ENCODE peak calls at places on chromosomes 6 and 20, in ten cellular contexts. B is stimulated activated CD4-positive, alpha-beta T cell treated with anti-CD3 and anti-CD28 coated beads, TNF-alpha, amount 100 ng/mL, for 4 hours; Y is brain microvascular endothelial cell; T is G401; P is activated CD8-positive, alpha-beta memory T cell treated with anti-CD3 and anti-CD28 coated beads, Interleukin-2, amount 50 U/mL, for 4 hours; C is WTC11; V is naive thymus-derived CD8-positive, alpha-beta T cell; Z is psoas muscle; E is stimulated activated naive CD8-positive, alpha-beta T cell treated with anti-CD3 and anti-CD28 coated beads, Interleukin-15, Interleukin-2, amounts not matched to agents 100 U/mL and 50 U/mL, for 24 hours; J is NCI-H1417. K is an unnamed sample.

GRCh38 chr6:528989-529388 is 127.9 kb downstream of the HUS1B start:
- DNase-seq in B (no peak), Y (no peak), T (no peak), P (no peak), C (no peak), V (no peak), Z (no peak), E (no peak), J (no peak), K (no peak)

GRCh38 chr6:122726649-122727048 is 52.9 kb upstream of the FABP7 start:
- DNase-seq in B (no peak), Y (peak; percentile 18), T (no peak), P (no peak), C (peak; percentile 18), V (no peak), Z (no peak), E (no peak), J (peak; percentile 53), K (no peak)

GRCh38 chr6:40097590-40097989 is 163.3 kb upstream of the MOCS1 start:
- DNase-seq in B (no peak), Y (no peak), T (no peak), P (no peak), C (no peak), V (no peak), Z (no peak), E (no peak), J (no peak), K (no peak)

GRCh38 chr6:30158475-30159025 is 2.5 kb downstream of the TRIM10 start:
- DNase-seq in B (no peak), Y (no peak), T (no peak), P (no peak), C (no peak), V (no peak), Z (no peak), E (no peak), J (no peak), K (no peak)

GRCh38 chr6:150940951-150941350 is 75.4 kb downstream of the MTHFD1L start:
- DNase-seq in B (no peak), Y (peak; percentile 53), T (no peak), P (no peak), C (no peak), V (no peak), Z (no peak), E (no peak), J (no peak), K (no peak)

GRCh38 chr6:149325648-149326236 is 8.2 kb downstream of the TAB2 start:
- DNase-seq in B (no peak), Y (no peak), T (no peak), P (no peak), C (no peak), V (no peak), Z (no peak), E (no peak), J (no peak), K (no peak)

GRCh38 chr6:3749991-3750323 is 1.6 kb downstream of the PXDC1 start:
- DNase-seq in B (no peak), Y (peak; percentile 72), T (no peak), P (no peak), C (no peak), V (no peak), Z (peak; percentile 76), E (no peak), J (no peak), K (no peak)

GRCh38 chr6:1222426-1223311 is 89.2 kb upstream of the FOXQ1 start:
- DNase-seq in B (no peak), Y (no peak), T (no peak), P (no peak), C (no peak), V (no peak), Z (no peak), E (no peak), J (no peak), K (no peak)

GRCh38 chr20:44109951-44110361 is 77.0 kb downstream of the JPH2 start:
- DNase-seq in B (no peak), Y (no peak), T (no peak), P (no peak), C (peak; percentile 59), V (no peak), Z (no peak), E (no peak), J (no peak), K (no peak)

GRCh38 chr6:73521351-73522254 is 771 bp upstream of the EEF1A1 start:
- DNase-seq in B (peak; percentile 71), Y (peak; percentile 78), T (no peak), P (peak; percentile 74), C (peak; percentile 78), V (no peak), Z (peak; percentile 80), E (peak; percentile 80), J (peak; percentile 89), K (peak; percentile 88)

GRCh38 chr6:121645100-121645745 is 209.8 kb downstream of the GJA1 start:
- DNase-seq in B (no peak), Y (peak; percentile 63), T (no peak), P (no peak), C (no peak), V (no peak), Z (no peak), E (peak; percentile 14), J (no peak), K (no peak)

GRCh38 chr6:21241231-21242130 is 352.1 kb upstream of the SOX4 start:
- DNase-seq in B (no peak), Y (no peak), T (no peak), P (no peak), C (no peak), V (no peak), Z (no peak), E (no peak), J (no peak), K (no peak)

GRCh38 chr6:111211411-111212030 is 124.2 kb downstream of the SLC16A10 start:
- DNase-seq in B (no peak), Y (no peak), T (peak; percentile 20), P (no peak), C (no peak), V (no peak), Z (no peak), E (no peak), J (no peak), K (no peak)

GRCh38 chr6:92538296-92538695 is 881.1 kb downstream of the EPHA7 start:
- DNase-seq in B (no peak), Y (no peak), T (no peak), P (no peak), C (no peak), V (no peak), Z (no peak), E (no peak), J (peak; percentile 11), K (no peak)

GRCh38 chr20:17562804-17563305 is 7.0 kb upstream of the DSTN start:
- DNase-seq in B (no peak), Y (peak; percentile 55), T (no peak), P (no peak), C (no peak), V (no peak), Z (no peak), E (no peak), J (no peak), K (no peak)

GRCh38 chr20:23166563-23166962 is 80.4 kb upstream of the CD93 start:
- DNase-seq in B (no peak), Y (no peak), T (no peak), P (no peak), C (no peak), V (no peak), Z (no peak), E (no peak), J (no peak), K (no peak)

K was measured in DMS153.